ENCODE peak calls at places on chromosomes 16 and 17, in six cellular contexts. One of them, this sample, is unnamed.

GRCh38 chr17:45222273-45222993 is 748 bp downstream of the FMNL1 start:
- DNase-seq in GM12878: no peak
- DNase-seq in hepatocyte: no peak
- DNase-seq in HepG2: no peak
- DNase-seq in K562: peak
- DNase-seq in astrocyte: no peak
- DNase-seq in this sample: peak

GRCh38 chr17:35804658-35805192 is 4.6 kb upstream of the TAF15 start:
- DNase-seq in GM12878: peak
- DNase-seq in hepatocyte: peak
- DNase-seq in HepG2: peak
- DNase-seq in K562: peak
- DNase-seq in astrocyte: peak
- DNase-seq in this sample: peak

GRCh38 chr17:72136692-72137550 is 16.1 kb downstream of the SOX9 start:
- DNase-seq in GM12878: no peak
- DNase-seq in hepatocyte: no peak
- DNase-seq in HepG2: no peak
- DNase-seq in K562: no peak
- DNase-seq in astrocyte: peak
- DNase-seq in this sample: no peak

GRCh38 chr17:231191-231965 is 49.9 kb upstream of the DOC2B start:
- DNase-seq in GM12878: no peak
- DNase-seq in hepatocyte: no peak
- DNase-seq in HepG2: no peak
- DNase-seq in K562: no peak
- DNase-seq in astrocyte: no peak
- DNase-seq in this sample: no peak

GRCh38 chr16:25874196-25874595 is 182.4 kb downstream of the HS3ST4 start:
- DNase-seq in GM12878: no peak
- DNase-seq in hepatocyte: no peak
- DNase-seq in HepG2: no peak
- DNase-seq in K562: no peak
- DNase-seq in astrocyte: no peak
- DNase-seq in this sample: no peak

GRCh38 chr17:75457047-75457654 is 716 bp downstream of the TMEM94 start:
- DNase-seq in GM12878: no peak
- DNase-seq in hepatocyte: peak
- DNase-seq in HepG2: no peak
- DNase-seq in K562: no peak
- DNase-seq in astrocyte: peak
- DNase-seq in this sample: peak

GRCh38 chr17:27458524-27458908 is 2.3 kb downstream of the KSR1 start:
- DNase-seq in GM12878: no peak
- DNase-seq in hepatocyte: no peak
- DNase-seq in HepG2: no peak
- DNase-seq in K562: no peak
- DNase-seq in astrocyte: no peak
- DNase-seq in this sample: no peak

GRCh38 chr16:84471316-84471715 is 33.1 kb downstream of the MEAK7 start:
- DNase-seq in GM12878: no peak
- DNase-seq in hepatocyte: no peak
- DNase-seq in HepG2: no peak
- DNase-seq in K562: no peak
- DNase-seq in astrocyte: no peak
- DNase-seq in this sample: no peak

GRCh38 chr17:32806646-32807045 is 70.3 kb downstream of the MYO1D start:
- DNase-seq in GM12878: no peak
- DNase-seq in hepatocyte: no peak
- DNase-seq in HepG2: no peak
- DNase-seq in K562: no peak
- DNase-seq in astrocyte: no peak
- DNase-seq in this sample: no peak

GRCh38 chr16:78122774-78123315 is 23.4 kb downstream of the WWOX start:
- DNase-seq in GM12878: no peak
- DNase-seq in hepatocyte: peak
- DNase-seq in HepG2: peak
- DNase-seq in K562: peak
- DNase-seq in astrocyte: peak
- DNase-seq in this sample: peak

GRCh38 chr16:81657731-81658130 is 121.4 kb upstream of the PLCG2 start:
- DNase-seq in GM12878: no peak
- DNase-seq in hepatocyte: no peak
- DNase-seq in HepG2: no peak
- DNase-seq in K562: no peak
- DNase-seq in astrocyte: no peak
- DNase-seq in this sample: no peak

GRCh38 chr17:70374496-70374895 is 205.2 kb downstream of the KCNJ2 start:
- DNase-seq in GM12878: no peak
- DNase-seq in hepatocyte: no peak
- DNase-seq in HepG2: no peak
- DNase-seq in K562: no peak
- DNase-seq in astrocyte: no peak
- DNase-seq in this sample: no peak

GRCh38 chr17:53626286-53626685 is 196.4 kb upstream of the KIF2B start:
- DNase-seq in GM12878: no peak
- DNase-seq in hepatocyte: peak
- DNase-seq in HepG2: no peak
- DNase-seq in K562: peak
- DNase-seq in astrocyte: peak
- DNase-seq in this sample: no peak

GRCh38 chr17:1555618-1556471 is 6.7 kb downstream of the PITPNA start:
- DNase-seq in GM12878: peak
- DNase-seq in hepatocyte: no peak
- DNase-seq in HepG2: no peak
- DNase-seq in K562: no peak
- DNase-seq in astrocyte: no peak
- DNase-seq in this sample: no peak

GRCh38 chr16:4987580-4988374 is 29.6 kb downstream of the SEC14L5 start:
- DNase-seq in GM12878: no peak
- DNase-seq in hepatocyte: no peak
- DNase-seq in HepG2: no peak
- DNase-seq in K562: peak
- DNase-seq in astrocyte: no peak
- DNase-seq in this sample: peak

GRCh38 chr16:29698042-29698441 is 19.1 kb downstream of the QPRT start:
- DNase-seq in GM12878: no peak
- DNase-seq in hepatocyte: no peak
- DNase-seq in HepG2: no peak
- DNase-seq in K562: no peak
- DNase-seq in astrocyte: no peak
- DNase-seq in this sample: no peak

GRCh38 chr17:69654981-69655581 is 240.6 kb downstream of the MAP2K6 start:
- DNase-seq in GM12878: no peak
- DNase-seq in hepatocyte: peak
- DNase-seq in HepG2: no peak
- DNase-seq in K562: no peak
- DNase-seq in astrocyte: peak
- DNase-seq in this sample: no peak

GRCh38 chr16:78216166-78216745 is 116.8 kb downstream of the WWOX start:
- DNase-seq in GM12878: no peak
- DNase-seq in hepatocyte: no peak
- DNase-seq in HepG2: no peak
- DNase-seq in K562: no peak
- DNase-seq in astrocyte: peak
- DNase-seq in this sample: no peak

GRCh38 chr16:65546353-65546791 is 424.5 kb upstream of the CDH11 start:
- DNase-seq in GM12878: no peak
- DNase-seq in hepatocyte: peak
- DNase-seq in HepG2: no peak
- DNase-seq in K562: no peak
- DNase-seq in astrocyte: peak
- DNase-seq in this sample: no peak

GRCh38 chr17:7719661-7720060 is 2.1 kb downstream of the DNAH2 start:
- DNase-seq in GM12878: no peak
- DNase-seq in hepatocyte: no peak
- DNase-seq in HepG2: no peak
- DNase-seq in K562: no peak
- DNase-seq in astrocyte: no peak
- DNase-seq in this sample: no peak

GRCh38 chr17:7716299-7716886 is 1.2 kb upstream of the DNAH2 start:
- DNase-seq in GM12878: no peak
- DNase-seq in hepatocyte: peak
- DNase-seq in HepG2: no peak
- DNase-seq in K562: no peak
- DNase-seq in astrocyte: no peak
- DNase-seq in this sample: no peak

GRCh38 chr17:7717756-7718350 is 309 bp downstream of the DNAH2 start:
- DNase-seq in GM12878: no peak
- DNase-seq in hepatocyte: no peak
- DNase-seq in HepG2: no peak
- DNase-seq in K562: no peak
- DNase-seq in astrocyte: no peak
- DNase-seq in this sample: no peak

GRCh38 chr17:7714721-7715594 is 2.6 kb upstream of the DNAH2 start:
- DNase-seq in GM12878: no peak
- DNase-seq in hepatocyte: no peak
- DNase-seq in HepG2: no peak
- DNase-seq in K562: no peak
- DNase-seq in astrocyte: no peak
- DNase-seq in this sample: no peak

GRCh38 chr17:7716901-7717755 is at the start of gene DNAH2:
- DNase-seq in GM12878: no peak
- DNase-seq in hepatocyte: peak
- DNase-seq in HepG2: peak
- DNase-seq in K562: peak
- DNase-seq in astrocyte: peak
- DNase-seq in this sample: peak
- TF ChIP-seq EZH2 in GM12878: no peak
- TF ChIP-seq EZH2 in hepatocyte: no peak
- TF ChIP-seq EZH2 in HepG2: no peak
- TF ChIP-seq EZH2 in K562: no peak
- TF ChIP-seq EZH2 in astrocyte: no peak
- TF ChIP-seq EZH2 in this sample: peak

DNA sequence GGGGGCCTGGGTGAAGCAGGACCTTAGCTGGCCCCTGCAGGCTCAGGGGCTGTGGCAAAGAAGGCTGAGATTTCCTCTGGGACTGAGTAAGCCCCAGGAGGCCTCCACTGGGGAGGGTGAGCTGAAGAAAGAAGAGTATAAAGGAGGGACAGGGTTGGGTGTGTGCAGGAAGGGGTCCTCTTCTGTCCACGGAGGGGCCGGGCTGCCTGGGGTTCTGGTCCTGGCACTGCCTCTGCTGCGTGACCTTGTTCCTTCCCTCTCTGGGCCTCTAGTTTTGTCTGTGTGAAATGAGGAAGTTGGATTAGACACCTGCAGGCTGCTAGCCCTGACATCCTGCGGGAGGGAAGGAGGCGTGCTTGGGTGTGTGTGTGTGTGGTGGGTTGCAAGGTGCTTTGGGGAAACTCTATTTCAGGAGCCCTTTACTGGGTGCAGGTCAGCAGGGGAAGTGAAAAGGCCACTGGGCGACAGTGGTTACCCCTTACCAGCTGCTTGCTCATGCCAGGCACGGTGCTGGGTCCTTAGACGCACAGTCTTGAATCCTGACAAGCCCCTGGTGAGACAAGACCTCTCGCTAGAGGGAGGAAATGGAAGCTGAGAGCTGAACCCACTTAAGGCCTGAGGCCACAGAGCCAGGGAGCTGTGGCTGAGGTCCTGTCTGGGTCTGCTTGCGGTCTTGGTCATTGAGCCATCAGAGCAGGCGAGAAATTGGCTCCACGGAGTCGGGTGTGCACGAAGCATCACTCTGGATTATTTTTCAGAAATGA is 60.7 kb downstream of the OR1D5 start:
- DNase-seq in GM12878: peak
- DNase-seq in hepatocyte: no peak
- DNase-seq in HepG2: no peak
- DNase-seq in K562: no peak
- DNase-seq in astrocyte: no peak
- DNase-seq in this sample: no peak
- TF ChIP-seq EZH2 in GM12878: no peak
- TF ChIP-seq EZH2 in hepatocyte: no peak
- TF ChIP-seq EZH2 in HepG2: no peak
- TF ChIP-seq EZH2 in K562: no peak
- TF ChIP-seq EZH2 in astrocyte: no peak
- TF ChIP-seq EZH2 in this sample: no peak

GRCh38 chr17:48563867-48564199 is 14.3 kb downstream of the HOXB4 start:
- DNase-seq in GM12878: no peak
- DNase-seq in hepatocyte: no peak
- DNase-seq in HepG2: no peak
- DNase-seq in K562: no peak
- DNase-seq in astrocyte: no peak
- DNase-seq in this sample: no peak

GRCh38 chr17:48564200-48565023 is 13.7 kb downstream of the HOXB4 start:
- DNase-seq in GM12878: no peak
- DNase-seq in hepatocyte: no peak
- DNase-seq in HepG2: no peak
- DNase-seq in K562: no peak
- DNase-seq in astrocyte: no peak
- DNase-seq in this sample: no peak

GRCh38 chr17:48561894-48562810 is 16.0 kb downstream of the HOXB4 start:
- DNase-seq in GM12878: peak
- DNase-seq in hepatocyte: no peak
- DNase-seq in HepG2: no peak
- DNase-seq in K562: no peak
- DNase-seq in astrocyte: no peak
- DNase-seq in this sample: no peak

GRCh38 chr17:48562934-48563333 is 15.2 kb downstream of the HOXB4 start:
- DNase-seq in GM12878: no peak
- DNase-seq in hepatocyte: no peak
- DNase-seq in HepG2: no peak
- DNase-seq in K562: no peak
- DNase-seq in astrocyte: no peak
- DNase-seq in this sample: no peak

GRCh38 chr17:48563385-48563838 is 14.7 kb downstream of the HOXB4 start:
- DNase-seq in GM12878: no peak
- DNase-seq in hepatocyte: no peak
- DNase-seq in HepG2: no peak
- DNase-seq in K562: no peak
- DNase-seq in astrocyte: no peak
- DNase-seq in this sample: no peak
- TF ChIP-seq EZH2 in GM12878: no peak
- TF ChIP-seq EZH2 in hepatocyte: no peak
- TF ChIP-seq EZH2 in HepG2: no peak
- TF ChIP-seq EZH2 in K562: no peak
- TF ChIP-seq EZH2 in astrocyte: no peak
- TF ChIP-seq EZH2 in this sample: no peak

DNA sequence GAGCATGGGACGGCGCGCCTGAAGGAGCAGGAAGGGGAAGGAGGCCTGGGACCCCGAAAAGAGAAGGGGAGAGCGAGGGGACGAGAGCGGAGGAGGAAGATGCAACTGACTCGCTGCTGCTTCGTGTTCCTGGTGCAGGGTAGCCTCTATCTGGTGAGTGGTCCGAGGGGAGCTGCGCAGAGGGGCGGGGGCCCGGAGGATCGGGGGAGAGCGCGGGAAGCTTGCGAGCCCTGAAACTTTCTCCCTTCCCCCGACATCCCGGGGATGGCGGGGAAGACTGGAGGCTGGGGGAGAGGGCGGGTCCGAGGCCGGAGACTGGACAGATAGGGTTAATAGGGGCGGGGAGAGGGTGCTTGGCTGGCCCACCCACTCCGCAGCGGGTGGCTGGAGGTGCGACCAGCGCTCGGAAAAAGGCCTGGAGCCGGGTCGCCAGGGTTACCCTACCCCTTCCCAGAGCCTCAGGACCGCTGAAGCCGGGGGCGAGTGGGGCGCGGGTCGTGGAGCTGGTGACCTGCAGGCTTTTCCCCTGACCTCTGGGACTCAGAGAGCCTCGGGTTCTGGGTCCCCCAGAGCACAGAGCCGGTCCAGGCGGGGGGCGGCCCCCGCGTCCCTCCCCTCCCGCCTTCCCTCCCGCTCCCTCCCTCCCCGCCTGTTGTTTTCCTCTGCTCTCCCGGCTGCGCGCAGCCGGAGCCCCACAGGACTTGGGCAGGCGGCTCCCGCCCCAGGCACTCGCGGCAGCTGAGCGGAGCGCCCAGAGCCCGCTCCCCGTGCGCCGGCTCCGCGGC is 642 bp downstream of the NXPH3 start:
- DNase-seq in GM12878: no peak
- DNase-seq in hepatocyte: peak
- DNase-seq in HepG2: no peak
- DNase-seq in K562: peak
- DNase-seq in astrocyte: no peak
- DNase-seq in this sample: peak
- TF ChIP-seq EZH2 in GM12878: no peak
- TF ChIP-seq EZH2 in hepatocyte: no peak
- TF ChIP-seq EZH2 in HepG2: no peak
- TF ChIP-seq EZH2 in K562: no peak
- TF ChIP-seq EZH2 in astrocyte: peak
- TF ChIP-seq EZH2 in this sample: peak

This sample was measured in neural progenitor cell.